ENCODE peak calls at places on chromosomes 5 and 9, in nine cellular contexts. Z is amniotic stem cell; T is NCI-H1417; R is kidney tubule cell; J is activated CD8-positive, alpha-beta memory T cell treated with anti-CD3 and anti-CD28 coated beads, Interleukin-2, amount 50 U/mL, for 4 hours; P is MCF 10A; D is stimulated activated naive B cell treated with anti-CD40 and anti-IgM and Interleukin-4, amounts not matched to agents 10 μg/mL and 1 μg/mL and 100 μg/mL, for 72 hours; K is iPS-NIHi11; S is lung. V is an unnamed sample.

GRCh38 chr9:135035781-135036760 is 51.4 kb upstream of the OLFM1 start:
- DNase-seq in Z (no peak), T (no peak), R (no peak), J (peak; percentile 1), P (no peak), D (no peak), K (no peak), S (no peak), V (no peak)

GRCh38 chr5:132439521-132440206 is 50.9 kb downstream of the IRF1 start:
- DNase-seq in Z (peak; percentile 82), T (no peak), R (peak; percentile 66), J (no peak), P (peak; percentile 89), D (no peak), K (no peak), S (no peak), V (no peak)

GRCh38 chr5:142233083-142234032 is 91.5 kb downstream of the SPRY4 start:
- DNase-seq in Z (no peak), T (no peak), R (no peak), J (no peak), P (no peak), D (no peak), K (no peak), S (no peak), V (no peak)

GRCh38 chr5:36611520-36612274 is 5.3 kb downstream of the SLC1A3 start:
- DNase-seq in Z (no peak), T (no peak), R (no peak), J (no peak), P (no peak), D (no peak), K (no peak), S (no peak), V (no peak)

GRCh38 chr5:112923148-112923917 is 1.3 kb upstream of the REEP5 start:
- DNase-seq in Z (no peak), T (no peak), R (no peak), J (no peak), P (no peak), D (peak; percentile 41), K (no peak), S (no peak), V (peak; percentile 7)

GRCh38 chr9:124349675-124350484 is 65.4 kb downstream of the PSMB7 start:
- DNase-seq in Z (no peak), T (peak; percentile 82), R (no peak), J (no peak), P (no peak), D (no peak), K (no peak), S (no peak), V (no peak)

GRCh38 chr5:14036514-14036913 is 92.0 kb upstream of the DNAH5 start:
- DNase-seq in Z (no peak), T (no peak), R (peak; percentile 91), J (no peak), P (no peak), D (no peak), K (peak; percentile 62), S (no peak), V (peak; percentile 27)

GRCh38 chr9:16064701-16065230 is 511.9 kb downstream of the CCDC171 start:
- DNase-seq in Z (no peak), T (no peak), R (peak; percentile 26), J (no peak), P (no peak), D (no peak), K (no peak), S (no peak), V (no peak)

GRCh38 chr5:109454726-109455505 is 45.1 kb upstream of the PJA2 start:
- DNase-seq in Z (no peak), T (no peak), R (peak; percentile 66), J (no peak), P (peak; percentile 8), D (no peak), K (no peak), S (no peak), V (peak; percentile 51)

GRCh38 chr5:86814907-86815306 is 197.2 kb downstream of the COX7C start:
- DNase-seq in Z (no peak), T (no peak), R (no peak), J (no peak), P (no peak), D (no peak), K (no peak), S (no peak), V (no peak)

GRCh38 chr9:77648458-77649108 is 461 bp upstream of the GNA14 start:
- DNase-seq in Z (no peak), T (no peak), R (peak; percentile 33), J (no peak), P (no peak), D (no peak), K (peak; percentile 67), S (peak; percentile 68), V (peak; percentile 86)

GRCh38 chr5:16965581-16965980 is 29.5 kb upstream of the MYO10 start:
- DNase-seq in Z (no peak), T (no peak), R (no peak), J (no peak), P (no peak), D (no peak), K (no peak), S (no peak), V (no peak)

GRCh38 chr5:179763215-179763945 is 30.4 kb upstream of the LTC4S start:
- DNase-seq in Z (peak; percentile 73), T (peak; percentile 62), R (peak; percentile 82), J (peak; percentile 48), P (peak; percentile 88), D (peak; percentile 5), K (peak; percentile 81), S (peak; percentile 64), V (peak; percentile 90)

GRCh38 chr5:177546262-177546741 is 8.1 kb downstream of the FAM193B start:
- DNase-seq in Z (peak; percentile 94), T (no peak), R (peak; percentile 87), J (no peak), P (peak; percentile 100), D (no peak), K (no peak), S (peak; percentile 46), V (peak; percentile 45)

GRCh38 chr5:79992891-79993290 is 1.8 kb upstream of the MTX3 start:
- DNase-seq in Z (no peak), T (no peak), R (no peak), J (no peak), P (no peak), D (no peak), K (no peak), S (no peak), V (no peak)

GRCh38 chr9:136081826-136082495 is 13.1 kb downstream of the NACC2 start:
- DNase-seq in Z (no peak), T (peak; percentile 55), R (no peak), J (no peak), P (no peak), D (no peak), K (no peak), S (no peak), V (no peak)

GRCh38 chr9:125696106-125696647 is 10.8 kb downstream of the MAPKAP1 start:
- DNase-seq in Z (no peak), T (no peak), R (no peak), J (no peak), P (no peak), D (no peak), K (no peak), S (no peak), V (no peak)

GRCh38 chr9:127347831-127348699 is 48.9 kb upstream of the SLC2A8 start:
- DNase-seq in Z (peak; percentile 23), T (peak; percentile 53), R (peak; percentile 5), J (no peak), P (peak; percentile 38), D (no peak), K (no peak), S (no peak), V (peak; percentile 81)

GRCh38 chr9:131724678-131725077 is 15.2 kb downstream of the RAPGEF1 start:
- DNase-seq in Z (no peak), T (no peak), R (no peak), J (no peak), P (no peak), D (no peak), K (no peak), S (no peak), V (no peak)

GRCh38 chr5:59517926-59518585 is 375.5 kb downstream of the PDE4D start:
- DNase-seq in Z (no peak), T (no peak), R (peak; percentile 82), J (no peak), P (peak; percentile 48), D (no peak), K (no peak), S (no peak), V (peak; percentile 54)

GRCh38 chr5:141508808-141509611 is 20.1 kb downstream of the PCDHGC5 start:
- DNase-seq in Z (peak; percentile 95), T (peak; percentile 47), R (peak; percentile 96), J (no peak), P (peak; percentile 98), D (no peak), K (peak; percentile 74), S (peak; percentile 56), V (peak; percentile 20)

GRCh38 chr9:130835441-130836298 is 616 bp downstream of the ABL1 start:
- DNase-seq in Z (no peak), T (peak; percentile 84), R (peak; percentile 35), J (peak; percentile 34), P (peak; percentile 31), D (peak; percentile 8), K (peak; percentile 74), S (no peak), V (peak; percentile 76)

GRCh38 chr5:110751902-110752762 is 13.3 kb downstream of the SLC25A46 start:
- DNase-seq in Z (no peak), T (no peak), R (peak; percentile 2), J (no peak), P (no peak), D (peak; percentile 6), K (no peak), S (no peak), V (no peak)

GRCh38 chr5:145681686-145682085 is 153.5 kb downstream of the PRELID2 start:
- DNase-seq in Z (peak; percentile 63), T (peak; percentile 74), R (peak; percentile 72), J (no peak), P (peak; percentile 94), D (peak; percentile 13), K (peak; percentile 68), S (peak; percentile 67), V (peak; percentile 94)

GRCh38 chr5:34497031-34497808 is 158.9 kb upstream of the RAI14 start:
- DNase-seq in Z (no peak), T (peak; percentile 40), R (no peak), J (no peak), P (no peak), D (no peak), K (no peak), S (no peak), V (no peak)

GRCh38 chr9:88706193-88707112 is 171.5 kb downstream of the NXNL2 start:
- DNase-seq in Z (no peak), T (no peak), R (peak; percentile 96), J (no peak), P (no peak), D (no peak), K (peak; percentile 45), S (peak; percentile 56), V (peak; percentile 12)

GRCh38 chr5:76556511-76557221 is 66.5 kb downstream of the F2RL2 start:
- DNase-seq in Z (no peak), T (no peak), R (no peak), J (no peak), P (no peak), D (peak; percentile 20), K (no peak), S (no peak), V (peak; percentile 77)

GRCh38 chr5:51544386-51544785 is 161.1 kb downstream of the ISL1 start:
- DNase-seq in Z (no peak), T (no peak), R (no peak), J (no peak), P (no peak), D (no peak), K (no peak), S (no peak), V (no peak)

GRCh38 chr5:50441479-50441815 is 359 bp upstream of the EMB start:
- DNase-seq in Z (no peak), T (no peak), R (no peak), J (no peak), P (no peak), D (no peak), K (peak; percentile 3), S (no peak), V (no peak)

GRCh38 chr5:3131161-3131560 is 379.7 kb upstream of the IRX2 start:
- DNase-seq in Z (no peak), T (no peak), R (no peak), J (no peak), P (no peak), D (no peak), K (no peak), S (no peak), V (no peak)

GRCh38 chr5:146828385-146828784 is 50.2 kb downstream of the PPP2R2B start:
- DNase-seq in Z (no peak), T (no peak), R (no peak), J (no peak), P (no peak), D (no peak), K (no peak), S (no peak), V (no peak)